ENCODE peak calls at places on chromosomes 13 and 19, in four cellular contexts. E, Y, G and F are unnamed samples.
A peak's percentile ranks its signal among the peaks of the same experiment; 100 is the strongest.

GRCh38 chr13:75139291-75139690 is 342.7 kb downstream of the TBC1D4 start:
- DNase-seq in E (no peak), Y (no peak), G (no peak), F (no peak)

GRCh38 chr19:7901337-7901736 is 2.3 kb upstream of the MAP2K7 start:
- DNase-seq in E (no peak), Y (no peak), G (no peak), F (peak; percentile 24)

GRCh38 chr19:44603201-44603945 is 10.0 kb upstream of the IGSF23 start:
- DNase-seq in E (no peak), Y (no peak), G (no peak), F (no peak)

GRCh38 chr19:40217921-40218890 is at the start of gene TTC9B:
- DNase-seq in E (peak; percentile 23), Y (no peak), G (no peak), F (no peak)

GRCh38 chr19:50362656-50363424 is 2.6 kb downstream of the NAPSA start:
- DNase-seq in E (no peak), Y (no peak), G (no peak), F (no peak)

GRCh38 chr19:55113570-55114039 is 3.8 kb downstream of the PPP1R12C start:
- DNase-seq in E (peak; percentile 62), Y (peak; percentile 92), G (no peak), F (no peak)

GRCh38 chr19:35211545-35212230 is 16.9 kb downstream of the FAM187B start:
- DNase-seq in E (peak; percentile 55), Y (peak; percentile 64), G (no peak), F (no peak)

GRCh38 chr13:87661471-87661870 is 9.7 kb upstream of the SLITRK5 start:
- DNase-seq in E (no peak), Y (no peak), G (no peak), F (no peak)

GRCh38 chr19:39411832-39412099 is 703 bp upstream of the PLEKHG2 start:
- DNase-seq in E (peak; percentile 96), Y (peak; percentile 95), G (no peak), F (peak; percentile 90)

GRCh38 chr13:30572859-30573275 is 44.9 kb upstream of the USPL1 start:
- DNase-seq in E (no peak), Y (no peak), G (no peak), F (no peak)

GRCh38 chr13:104296301-104296700 is 1230.1 kb upstream of the SLC10A2 start:
- DNase-seq in E (no peak), Y (no peak), G (no peak), F (no peak)

GRCh38 chr19:4524808-4525562 is 6.7 kb upstream of the PLIN4 start:
- DNase-seq in E (peak; percentile 76), Y (peak; percentile 80), G (peak; percentile 10), F (peak; percentile 83)

GRCh38 chr19:18232540-18233223 is 6.4 kb upstream of the PDE4C start:
- DNase-seq in E (no peak), Y (no peak), G (no peak), F (no peak)

GRCh38 chr13:99969934-99970760 is 1.4 kb downstream of the ZIC5 start:
- DNase-seq in E (no peak), Y (peak; percentile 55), G (no peak), F (no peak)

GRCh38 chr13:30618186-30618937 is 642 bp downstream of the USPL1 start:
- DNase-seq in E (no peak), Y (no peak), G (no peak), F (peak; percentile 42)

GRCh38 chr13:91699863-91700262 is 301.4 kb downstream of the GPC5 start:
- DNase-seq in E (no peak), Y (no peak), G (no peak), F (no peak)

GRCh38 chr13:28794370-28794769 is 25.8 kb upstream of the MTUS2 start:
- DNase-seq in E (no peak), Y (no peak), G (no peak), F (no peak)

GRCh38 chr19:12985049-12985776 is 10.1 kb upstream of the NFIX start:
- DNase-seq in E (peak; percentile 82), Y (peak; percentile 83), G (peak; percentile 20), F (no peak)

GRCh38 chr13:73481877-73482445 is 423.2 kb downstream of the KLF5 start:
- DNase-seq in E (no peak), Y (no peak), G (no peak), F (no peak)

GRCh38 chr19:13260883-13261653 is 110.9 kb downstream of the IER2 start:
- DNase-seq in E (no peak), Y (no peak), G (no peak), F (no peak)

GRCh38 chr19:8148410-8149231 is 771 bp downstream of the FBN3 start:
- DNase-seq in E (peak; percentile 10), Y (no peak), G (no peak), F (peak; percentile 73)

GRCh38 chr19:48169585-48169973 is 565 bp downstream of the LIG1 start:
- DNase-seq in E (peak; percentile 95), Y (peak; percentile 85), G (peak; percentile 84), F (peak; percentile 88)

GRCh38 chr13:112042496-112042895 is 24.5 kb upstream of the SOX1 start:
- DNase-seq in E (no peak), Y (no peak), G (no peak), F (no peak)